ENCODE peak calls at places on chromosomes 2 and 18, in five cellular contexts. R, V, O, P and U are unnamed samples.

GRCh38 chr2:37918742-37919186 is 6.3 kb upstream of the RMDN2 start:
- ATAC-seq in P (peak), R (no peak), O (no peak), V (no peak), U (no peak)

GRCh38 chr2:223538920-223539440 is 63.2 kb downstream of the SCG2 start:
- ATAC-seq in P (peak), R (no peak), V (no peak), O (peak), U (no peak)

GRCh38 chr2:11692966-11693521 is 23.0 kb upstream of the NTSR2 start:
- ATAC-seq in P (peak), R (peak), V (peak), O (peak), U (peak)

GRCh38 chr2:106094101-106094860 is 99.8 kb downstream of the UXS1 start:
- ATAC-seq in O (no peak), P (no peak), V (no peak), R (no peak), U (no peak)

GRCh38 chr2:102724553-102724952 is 37.3 kb upstream of the TMEM182 start:
- ATAC-seq in R (no peak), V (no peak), O (no peak), P (peak), U (no peak)

GRCh38 chr18:74589021-74589420 is 8.6 kb upstream of the ZNF407 start:
- ATAC-seq in P (peak), O (peak), R (peak), V (no peak), U (peak)

GRCh38 chr2:20299113-20299512 is 51.5 kb downstream of the PUM2 start:
- ATAC-seq in O (no peak), V (no peak), R (no peak), P (no peak), U (no peak)

GRCh38 chr2:48651127-48651526 is 33.5 kb downstream of the GTF2A1L start:
- ATAC-seq in V (no peak), R (no peak), O (no peak), P (no peak), U (no peak)

GRCh38 chr2:26847663-26848335 is at the start of gene DPYSL5:
- ATAC-seq in P (peak), V (no peak), O (no peak), R (peak), U (no peak)

GRCh38 chr2:71469403-71470398 is 16.3 kb downstream of the DYSF start:
- ATAC-seq in R (no peak), V (no peak), O (no peak), P (no peak), U (no peak)

GRCh38 chr2:65397122-65397521 is 35.3 kb downstream of the SPRED2 start:
- ATAC-seq in P (peak), O (peak), V (peak), R (no peak), U (no peak)

GRCh38 chr2:84874381-84875212 is 6.3 kb downstream of the TRABD2A start:
- ATAC-seq in O (no peak), P (no peak), V (no peak), R (no peak), U (no peak)

GRCh38 chr2:12607971-12608370 is 108.8 kb upstream of the TRIB2 start:
- ATAC-seq in R (no peak), P (no peak), O (no peak), V (no peak), U (no peak)

GRCh38 chr18:9174302-9174701 is 37.7 kb downstream of the ANKRD12 start:
- ATAC-seq in V (no peak), P (no peak), R (no peak), O (peak), U (no peak)

GRCh38 chr2:66466435-66466834 is 31.5 kb downstream of the MEIS1 start:
- ATAC-seq in P (no peak), V (no peak), R (no peak), O (no peak), U (no peak)

GRCh38 chr2:73780242-73780582 is 309 bp upstream of the DUSP11 start:
- ATAC-seq in O (no peak), V (no peak), P (peak), R (peak), U (no peak)

GRCh38 chr2:8044046-8044594 is 637.7 kb upstream of the ID2 start:
- ATAC-seq in O (no peak), R (no peak), P (no peak), V (no peak), U (no peak)

GRCh38 chr2:17688600-17688999 is 65.0 kb downstream of the SMC6 start:
- ATAC-seq in P (no peak), O (no peak), R (no peak), V (no peak), U (no peak)

DNA sequence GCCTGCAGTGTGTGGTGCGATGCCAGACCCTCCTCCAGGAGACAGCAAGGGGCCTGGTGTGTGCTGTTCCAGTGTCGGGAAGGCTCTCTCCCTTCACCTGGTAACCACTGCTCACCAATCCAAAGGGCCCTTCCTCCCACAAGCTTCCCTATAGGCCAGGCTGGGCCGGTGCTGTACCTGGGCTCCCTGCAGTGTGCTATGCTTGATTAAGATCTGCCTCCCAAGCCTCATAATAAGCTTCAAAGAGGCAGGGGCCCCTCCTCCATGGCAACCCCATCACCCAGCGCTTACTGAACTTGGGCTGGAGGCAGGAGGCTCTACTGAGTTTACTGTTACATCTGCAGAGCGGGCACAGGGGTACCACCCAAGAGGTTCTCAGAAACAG is 4.5 kb upstream of the MAL start:
- ATAC-seq in V (no peak), O (no peak), R (no peak), P (no peak), U (no peak)
- TF ChIP-seq EP300 in V (no peak), O (no peak), R (no peak), P (no peak), U (no peak)

DNA sequence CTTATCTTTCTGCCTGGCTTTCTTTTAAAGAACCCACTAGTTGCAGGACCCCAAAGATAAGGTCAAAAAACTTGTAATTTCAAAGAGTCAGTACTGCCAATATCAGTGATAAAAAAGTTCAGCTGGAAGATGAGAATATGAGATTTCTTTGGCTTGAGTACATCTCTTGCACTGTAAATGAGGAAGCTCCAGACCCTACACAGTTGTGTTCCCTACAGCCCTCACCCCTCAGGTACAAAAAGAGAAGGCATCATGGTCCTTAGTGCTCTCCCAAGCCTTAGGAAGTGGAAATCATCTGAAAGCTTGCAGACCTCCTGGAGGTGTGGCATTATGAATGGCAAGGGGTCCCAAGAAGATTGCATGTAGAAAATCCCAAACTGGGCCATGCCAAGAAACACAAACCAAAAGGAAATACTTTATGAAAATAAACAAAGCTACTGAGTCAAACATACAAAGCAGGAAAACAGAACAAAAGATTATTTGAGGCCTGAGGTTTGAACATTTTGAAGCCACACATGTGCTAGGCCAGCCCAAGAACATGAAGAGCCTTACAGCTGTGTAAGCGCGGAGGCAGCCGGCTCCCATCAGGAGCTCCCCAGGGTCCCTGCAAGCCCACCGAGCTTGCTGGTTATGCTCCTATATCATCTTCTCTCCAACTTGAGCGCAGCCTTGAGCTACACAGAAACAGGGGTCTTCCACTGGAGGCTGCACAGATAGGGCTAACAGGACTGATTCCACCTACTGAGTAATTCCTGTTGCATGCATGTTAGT is 217.0 kb downstream of the OSR1 start:
- ATAC-seq in V (no peak), R (peak), O (no peak), P (peak), U (no peak)
- H3K27ac ChIP-seq in V (no peak), R (peak), O (no peak), P (no peak), U (no peak)

DNA sequence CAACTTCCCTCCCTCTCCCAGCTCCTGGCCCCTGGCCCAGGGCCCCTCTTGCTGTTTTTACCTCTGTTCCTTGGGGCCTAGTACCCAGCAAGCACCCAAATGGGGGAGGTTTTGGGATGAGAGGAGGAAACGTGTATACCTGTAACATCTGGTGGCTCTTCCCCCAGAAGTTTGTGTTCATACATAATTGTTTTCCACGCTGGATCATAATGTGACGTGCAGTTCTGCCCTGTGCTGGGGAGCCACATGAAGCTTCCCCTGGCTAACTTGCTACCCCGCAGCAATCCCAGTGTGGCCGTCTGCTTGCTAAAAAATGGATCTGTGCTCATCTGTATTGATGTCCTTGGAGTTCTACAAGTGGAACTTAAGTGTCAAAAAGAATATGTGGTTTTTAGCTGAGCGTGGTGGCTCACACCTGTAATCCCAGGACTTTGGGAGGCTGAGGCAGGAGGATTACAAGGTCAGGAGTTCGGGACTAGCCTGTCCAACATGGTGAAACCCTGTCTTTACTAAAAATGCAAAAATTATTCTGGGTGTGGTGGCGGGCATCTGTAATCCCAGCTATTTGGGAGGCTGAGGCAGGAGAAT is 36.5 kb downstream of the ANO7 start:
- ATAC-seq in V (no peak), R (no peak), O (peak), P (peak), U (no peak)
- TF ChIP-seq EP300 in V (no peak), R (no peak), O (no peak), P (peak), U (no peak)

GRCh38 chr2:33494877-33495641 is 18.6 kb downstream of the RASGRP3 start:
- ATAC-seq in V (peak), R (peak), P (no peak), O (no peak), U (no peak)

GRCh38 chr2:33494155-33494779 is 17.8 kb downstream of the RASGRP3 start:
- ATAC-seq in V (peak), O (no peak), R (no peak), P (no peak), U (no peak)

GRCh38 chr2:33497177-33497787 is 20.8 kb downstream of the RASGRP3 start:
- ATAC-seq in O (no peak), R (no peak), P (no peak), V (peak), U (no peak)

GRCh38 chr2:33496150-33496549 is 19.7 kb downstream of the RASGRP3 start:
- ATAC-seq in V (no peak), O (no peak), R (no peak), P (no peak), U (no peak)

GRCh38 chr2:33495683-33496082 is 19.2 kb downstream of the RASGRP3 start:
- ATAC-seq in P (no peak), R (no peak), V (no peak), O (no peak), U (no peak)
- H3K27ac ChIP-seq in P (no peak), R (no peak), V (peak), O (no peak), U (no peak)